ENCODE peak calls at places on chromosomes 4 and X, in six cellular contexts. S is lung; T is mammary epithelial cell; M is CD8-positive, alpha-beta T cell; Q is OCI-LY7; E is Panc1. G is an unnamed sample.

GRCh38 chr4:74623041-74623440 is 171.3 kb downstream of the BTC start:
- DNase-seq in E (peak; percentile 51), S (no peak), T (peak; percentile 52), M (peak; percentile 5), Q (peak; percentile 31), G (no peak)

GRCh38 chr4:37685726-37686372 is 327 bp downstream of the RELL1 start:
- DNase-seq in T (no peak), S (peak; percentile 48), E (no peak), Q (peak; percentile 65), M (peak; percentile 56), G (peak; percentile 57)

GRCh38 chr4:77815651-77816050 is 3.5 kb downstream of the CNOT6L start:
- DNase-seq in M (no peak), S (no peak), T (no peak), Q (peak; percentile 71), E (no peak), G (no peak)

GRCh38 chrX:10015711-10016515 is 48.8 kb downstream of the CLDN34 start:
- DNase-seq in E (no peak), T (no peak), S (no peak), M (peak; percentile 15), Q (peak; percentile 53), G (peak; percentile 39)

GRCh38 chr4:95857761-95858160 is 17.9 kb downstream of the PDHA2 start:
- DNase-seq in S (no peak), M (no peak), E (no peak), T (peak; percentile 39), Q (no peak), G (no peak)

GRCh38 chr4:77699731-77700210 is 94.2 kb downstream of the CXCL13 start:
- DNase-seq in T (peak; percentile 80), Q (peak; percentile 9), M (no peak), E (no peak), S (no peak), G (no peak)

GRCh38 chrX:57741107-57741506 is 61.0 kb upstream of the NLRP2B start:
- DNase-seq in S (no peak), T (no peak), M (no peak), E (no peak), Q (no peak), G (no peak)

GRCh38 chr4:42750091-42750490 is 93.2 kb upstream of the ATP8A1 start:
- DNase-seq in M (peak; percentile 46), S (no peak), E (no peak), Q (peak; percentile 60), T (no peak), G (peak; percentile 27)

GRCh38 chrX:87679849-87680248 is 162.2 kb downstream of the KLHL4 start:
- DNase-seq in E (no peak), S (no peak), T (no peak), Q (no peak), M (no peak), G (no peak)

GRCh38 chrX:118496763-118497079 is 1.1 kb downstream of the DOCK11 start:
- DNase-seq in M (no peak), S (no peak), Q (peak; percentile 9), T (no peak), E (no peak), G (peak; percentile 9)

GRCh38 chr4:8278009-8278395 is 8.4 kb downstream of the HTRA3 start:
- DNase-seq in E (no peak), S (no peak), M (no peak), T (no peak), Q (no peak), G (no peak)

GRCh38 chr4:141502755-141503154 is 133.6 kb upstream of the IL15 start:
- DNase-seq in Q (no peak), S (no peak), M (no peak), T (no peak), E (no peak), G (no peak)

GRCh38 chr4:176708771-176709311 is 83.9 kb downstream of the VEGFC start:
- DNase-seq in E (no peak), M (no peak), S (no peak), Q (no peak), T (no peak), G (no peak)

GRCh38 chr4:26060286-26060685 is 146.3 kb downstream of the SMIM20 start:
- DNase-seq in T (no peak), E (no peak), S (no peak), M (no peak), Q (no peak), G (no peak)

GRCh38 chr4:9765091-9765490 is 16.3 kb upstream of the DRD5 start:
- DNase-seq in Q (peak; percentile 1), M (no peak), E (peak; percentile 10), S (no peak), T (no peak), G (peak; percentile 34)

GRCh38 chr4:11446156-11446811 is 17.6 kb upstream of the HS3ST1 start:
- DNase-seq in T (peak; percentile 26), S (no peak), M (no peak), E (no peak), Q (no peak), G (no peak)

GRCh38 chr4:86831262-86832090 is 17.7 kb downstream of the SLC10A6 start:
- DNase-seq in Q (no peak), E (peak; percentile 10), S (no peak), M (no peak), T (peak; percentile 97), G (peak; percentile 64)

GRCh38 chr4:150402968-150403367 is 179.0 kb upstream of the MAB21L2 start:
- DNase-seq in E (no peak), T (no peak), S (no peak), Q (peak; percentile 42), M (peak; percentile 9), G (peak; percentile 87)

GRCh38 chr4:121370729-121371325 is 10.0 kb downstream of the QRFPR start:
- DNase-seq in T (peak; percentile 28), E (peak; percentile 12), S (no peak), Q (peak; percentile 27), M (peak; percentile 23), G (peak; percentile 44)

GRCh38 chr4:106286611-106287010 is 29.4 kb downstream of the TBCK start:
- DNase-seq in E (no peak), M (no peak), Q (no peak), T (no peak), S (no peak), G (no peak)

GRCh38 chr4:8110071-8110986 is 48.3 kb downstream of the ABLIM2 start:
- DNase-seq in Q (peak; percentile 41), T (peak; percentile 85), S (no peak), M (no peak), E (no peak), G (no peak)

GRCh38 chrX:54807524-54808108 is at the start of gene MAGED2:
- DNase-seq in Q (no peak), T (no peak), M (peak; percentile 62), S (no peak), E (no peak), G (peak; percentile 38)

GRCh38 chr4:8427761-8428287 is 12.7 kb downstream of the ACOX3 start:
- DNase-seq in E (no peak), M (no peak), T (peak; percentile 53), Q (peak; percentile 73), S (peak; percentile 34), G (peak; percentile 60)

GRCh38 chrX:14777484-14777883 is 95.4 kb downstream of the FANCB start:
- DNase-seq in T (peak; percentile 47), S (no peak), E (no peak), M (no peak), Q (no peak), G (no peak)

GRCh38 chr4:181770971-181771370 is 472.2 kb upstream of the TENM3 start:
- DNase-seq in Q (no peak), M (no peak), T (peak; percentile 4), E (no peak), S (no peak), G (no peak)

GRCh38 chr4:145545538-145546224 is 64.0 kb downstream of the SMAD1 start:
- DNase-seq in Q (no peak), M (no peak), T (peak; percentile 97), S (peak; percentile 48), E (peak; percentile 74), G (no peak)
- TF ChIP-seq CTCF in Q (no peak), M (no peak), T (no peak), S (no peak), E (no peak), G (no peak)

GRCh38 chr4:92450694-92451093 is 146.9 kb downstream of the GRID2 start:
- DNase-seq in T (no peak), Q (no peak), E (no peak), M (no peak), S (no peak), G (no peak)

GRCh38 chr4:92455956-92456355 is 152.2 kb downstream of the GRID2 start:
- DNase-seq in S (no peak), Q (no peak), T (no peak), M (no peak), E (no peak), G (no peak)

GRCh38 chr4:92451792-92452191 is 148.0 kb downstream of the GRID2 start:
- DNase-seq in E (no peak), M (no peak), S (no peak), T (no peak), Q (no peak), G (no peak)

GRCh38 chr4:92455329-92455839 is 151.6 kb downstream of the GRID2 start:
- DNase-seq in M (no peak), T (no peak), S (no peak), E (no peak), Q (no peak), G (no peak)
- H3K4me1 ChIP-seq in M (no peaks in the 10 kb centered on the region), T (no peaks in the 10 kb centered on the region), S (no peaks in the 10 kb centered on the region), E (no peaks in the 10 kb centered on the region), Q (no peaks in the 10 kb centered on the region), G (no peaks in the 10 kb centered on the region)

GRCh38 chr4:3235030-3235345 is 14.0 kb upstream of the MSANTD1 start:
- DNase-seq in T (no peak), E (no peak), Q (no peak), S (no peak), M (no peak), G (no peak)
- H3K36me3 ChIP-seq in T (no peaks in the 10 kb centered on the region), E (no peaks in the 10 kb centered on the region), Q (peaks cover 66% of the 10 kb centered on the region), S (peaks cover 9% of the 10 kb centered on the region), M (peaks cover 33% of the 10 kb centered on the region), G (peaks cover 45% of the 10 kb centered on the region)

GRCh38 chr4:3481113-3481531 is 18.0 kb downstream of the DOK7 start:
- DNase-seq in T (no peak), M (no peak), S (no peak), E (no peak), Q (no peak), G (no peak)

GRCh38 chr4:3478446-3479357 is 15.6 kb downstream of the DOK7 start:
- DNase-seq in S (no peak), M (no peak), Q (no peak), E (no peak), T (no peak), G (no peak)

GRCh38 chr4:3481783-3482397 is 18.8 kb downstream of the DOK7 start:
- DNase-seq in T (no peak), E (no peak), S (no peak), M (no peak), Q (no peak), G (no peak)

GRCh38 chr4:3479358-3480101 is 16.4 kb downstream of the DOK7 start:
- DNase-seq in S (no peak), Q (no peak), M (no peak), T (no peak), E (no peak), G (no peak)

GRCh38 chr4:3480528-3481112 is 17.5 kb downstream of the DOK7 start:
- DNase-seq in Q (peak; percentile 66), S (peak; percentile 75), E (peak; percentile 24), M (peak; percentile 80), T (peak; percentile 64), G (peak; percentile 76)
- TF ChIP-seq CTCF in Q (peak; percentile 90), S (peak; percentile 87), E (peak; percentile 98), M (peak; percentile 77), T (peak; percentile 99), G (peak; percentile 91)

G was measured in thyroid gland.